ENCODE peak calls at places on chromosome 6, in six cellular contexts. P, Q, O, K, U and G are unnamed samples.

GRCh38 chr6:1002989-1003388 is 308.9 kb upstream of the FOXQ1 start:
- DNase-seq in P (no peak), Q (no peak), O (no peak), K (no peak), U (no peak), G (no peak)

GRCh38 chr6:147538821-147539220 is 30.3 kb downstream of the SAMD5 start:
- DNase-seq in P (no peak), Q (no peak), O (no peak), K (no peak), U (no peak), G (no peak)

GRCh38 chr6:56713285-56713684 is 70.6 kb upstream of the DST start:
- DNase-seq in P (no peak), Q (peak), O (peak), K (no peak), U (no peak), G (peak)

GRCh38 chr6:67131827-67132226 is 1424.8 kb upstream of the EYS start:
- DNase-seq in P (no peak), Q (no peak), O (no peak), K (no peak), U (no peak), G (peak)

GRCh38 chr6:20943922-20944321 is 409.7 kb downstream of the CDKAL1 start:
- DNase-seq in P (no peak), Q (no peak), O (no peak), K (no peak), U (no peak), G (no peak)

GRCh38 chr6:22980446-22980845 is 411.1 kb downstream of the HDGFL1 start:
- DNase-seq in P (no peak), Q (no peak), O (peak), K (no peak), U (no peak), G (no peak)

GRCh38 chr6:35017461-35018183 is 123.5 kb downstream of the TCP11 start:
- DNase-seq in P (no peak), Q (no peak), O (peak), K (peak), U (no peak), G (peak)

GRCh38 chr6:26421259-26422144 is 18.8 kb upstream of the BTN3A3 start:
- DNase-seq in P (peak), Q (peak), O (peak), K (peak), U (no peak), G (peak)

GRCh38 chr6:81171991-81172740 is 580.3 kb downstream of the TENT5A start:
- DNase-seq in P (no peak), Q (peak), O (peak), K (peak), U (no peak), G (peak)

GRCh38 chr6:55941713-55942112 is 66.3 kb upstream of the BMP5 start:
- DNase-seq in P (no peak), Q (no peak), O (no peak), K (no peak), U (no peak), G (no peak)

GRCh38 chr6:19839788-19840187 is 2.6 kb downstream of the ID4 start:
- DNase-seq in P (no peak), Q (no peak), O (no peak), K (no peak), U (no peak), G (no peak)

GRCh38 chr6:45293306-45293705 is 34.8 kb upstream of the RUNX2 start:
- DNase-seq in P (no peak), Q (no peak), O (no peak), K (no peak), U (no peak), G (no peak)